ENCODE peak calls at places on chromosomes 3 and 15, in five cellular contexts. D, S, J, T and O are unnamed samples.

GRCh38 chr3:38397320-38397719 is 50.7 kb downstream of the XYLB start:
- DNase-seq in D (peak; percentile 75), J (no peak), T (no peak), S (peak; percentile 47), O (no peak)

GRCh38 chr15:37981781-37982180 is 47.3 kb downstream of the TMCO5A start:
- DNase-seq in D (peak; percentile 33), J (no peak), T (peak; percentile 30), S (no peak), O (no peak)

GRCh38 chr3:124833710-124834332 is 53.3 kb downstream of the ITGB5 start:
- DNase-seq in T (no peak), J (no peak), S (no peak), D (no peak), O (no peak)

GRCh38 chr3:71160800-71161546 is 422.6 kb downstream of the FOXP1 start:
- DNase-seq in J (no peak), T (no peak), S (no peak), D (no peak), O (no peak)

GRCh38 chr3:54138937-54139547 is 16.7 kb downstream of the CACNA2D3 start:
- DNase-seq in T (no peak), S (no peak), J (no peak), D (no peak), O (no peak)

GRCh38 chr15:73389971-73390544 is 21.3 kb upstream of the HCN4 start:
- DNase-seq in T (no peak), J (no peak), S (no peak), D (no peak), O (no peak)

GRCh38 chr15:62647195-62647865 is 395.2 kb upstream of the TPM1 start:
- DNase-seq in S (no peak), J (peak; percentile 93), D (no peak), T (no peak), O (peak; percentile 86)

GRCh38 chr3:42852443-42852842 is 23.2 kb downstream of the CYP8B1 start:
- DNase-seq in J (no peak), T (peak; percentile 23), S (no peak), D (no peak), O (no peak)

GRCh38 chr3:127655641-127656040 is 17.1 kb upstream of the ABTB1 start:
- DNase-seq in T (no peak), D (no peak), J (no peak), S (no peak), O (no peak)

GRCh38 chr15:59237854-59238252 is 31.2 kb downstream of the LDHAL6B start:
- DNase-seq in D (peak; percentile 28), S (no peak), T (no peak), J (no peak), O (no peak)

GRCh38 chr3:39707314-39707909 is 102.0 kb upstream of the MYRIP start:
- DNase-seq in J (peak; percentile 30), T (peak; percentile 59), S (peak; percentile 49), D (peak; percentile 68), O (no peak)

GRCh38 chr3:101879623-101880284 is 30.4 kb downstream of the NFKBIZ start:
- DNase-seq in T (no peak), J (no peak), D (no peak), S (no peak), O (no peak)

GRCh38 chr3:197171481-197172067 is 126.8 kb downstream of the DLG1 start:
- DNase-seq in D (no peak), J (no peak), T (peak; percentile 27), S (no peak), O (no peak)

GRCh38 chr3:143637133-143637532 is 211.1 kb downstream of the SLC9A9 start:
- DNase-seq in S (no peak), D (no peak), T (no peak), J (no peak), O (no peak)

GRCh38 chr3:196604548-196604947 is 34.9 kb upstream of the NRROS start:
- DNase-seq in S (no peak), T (no peak), D (no peak), J (no peak), O (no peak)

GRCh38 chr3:119236756-119237155 is 3.9 kb downstream of the B4GALT4 start:
- DNase-seq in D (no peak), S (no peak), T (no peak), J (no peak), O (no peak)

GRCh38 chr15:82159922-82160321 is 102.6 kb downstream of the EFL1 start:
- DNase-seq in J (peak; percentile 34), S (no peak), D (peak; percentile 25), T (no peak), O (peak; percentile 38)

GRCh38 chr3:8825153-8825825 is 55.9 kb upstream of the OXTR start:
- DNase-seq in T (no peak), J (no peak), S (no peak), D (no peak), O (no peak)

GRCh38 chr3:52313774-52314188 is 2.3 kb upstream of the DNAH1 start:
- DNase-seq in D (no peak), J (no peak), T (no peak), S (no peak), O (no peak)

GRCh38 chr15:47885921-47886320 is 168.6 kb downstream of the SEMA6D start:
- DNase-seq in D (peak; percentile 27), S (no peak), J (no peak), T (no peak), O (no peak)
- TF ChIP-seq REST in D (no peak), S (no peak), J (no peak), T (no peak), O (no peak)

GRCh38 chr3:174101244-174101643 is 703.7 kb downstream of the NLGN1 start:
- DNase-seq in S (no peak), J (no peak), D (no peak), T (no peak), O (no peak)
- H3K4me1 ChIP-seq in S (no peaks in the 10 kb centered on the region), J (no peaks in the 10 kb centered on the region), D (peaks cover 20% of the 10 kb centered on the region), T (no peaks in the 10 kb centered on the region), O (peaks cover 3% of the 10 kb centered on the region)

GRCh38 chr3:137962251-137962650 is 47.7 kb upstream of the CLDN18 start:
- DNase-seq in T (no peak), D (no peak), J (no peak), S (no peak), O (no peak)

DNA sequence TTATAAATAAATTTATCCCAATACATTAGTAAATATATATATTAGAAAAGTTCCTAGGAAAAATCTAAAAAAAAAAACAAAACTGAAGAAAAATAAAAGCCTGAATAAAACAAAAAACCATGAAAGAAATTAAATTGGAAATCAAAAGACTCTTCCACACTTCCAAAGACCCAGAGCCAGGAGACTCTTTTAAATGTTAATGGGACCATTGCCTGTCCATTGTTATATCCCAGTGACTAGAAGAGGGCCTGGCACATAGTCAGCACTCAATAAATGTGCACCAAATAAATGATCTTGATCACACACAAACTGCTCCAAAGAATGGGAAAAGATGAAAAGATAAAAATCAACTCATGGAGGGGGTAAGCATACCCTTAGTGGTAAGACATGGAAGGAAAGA is 51.3 kb upstream of the CLDN18 start:
- DNase-seq in S (no peak), T (no peak), D (peak; percentile 54), J (no peak), O (no peak)
- TF ChIP-seq REST in S (no peak), T (no peak), D (no peak), J (no peak), O (no peak)

DNA sequence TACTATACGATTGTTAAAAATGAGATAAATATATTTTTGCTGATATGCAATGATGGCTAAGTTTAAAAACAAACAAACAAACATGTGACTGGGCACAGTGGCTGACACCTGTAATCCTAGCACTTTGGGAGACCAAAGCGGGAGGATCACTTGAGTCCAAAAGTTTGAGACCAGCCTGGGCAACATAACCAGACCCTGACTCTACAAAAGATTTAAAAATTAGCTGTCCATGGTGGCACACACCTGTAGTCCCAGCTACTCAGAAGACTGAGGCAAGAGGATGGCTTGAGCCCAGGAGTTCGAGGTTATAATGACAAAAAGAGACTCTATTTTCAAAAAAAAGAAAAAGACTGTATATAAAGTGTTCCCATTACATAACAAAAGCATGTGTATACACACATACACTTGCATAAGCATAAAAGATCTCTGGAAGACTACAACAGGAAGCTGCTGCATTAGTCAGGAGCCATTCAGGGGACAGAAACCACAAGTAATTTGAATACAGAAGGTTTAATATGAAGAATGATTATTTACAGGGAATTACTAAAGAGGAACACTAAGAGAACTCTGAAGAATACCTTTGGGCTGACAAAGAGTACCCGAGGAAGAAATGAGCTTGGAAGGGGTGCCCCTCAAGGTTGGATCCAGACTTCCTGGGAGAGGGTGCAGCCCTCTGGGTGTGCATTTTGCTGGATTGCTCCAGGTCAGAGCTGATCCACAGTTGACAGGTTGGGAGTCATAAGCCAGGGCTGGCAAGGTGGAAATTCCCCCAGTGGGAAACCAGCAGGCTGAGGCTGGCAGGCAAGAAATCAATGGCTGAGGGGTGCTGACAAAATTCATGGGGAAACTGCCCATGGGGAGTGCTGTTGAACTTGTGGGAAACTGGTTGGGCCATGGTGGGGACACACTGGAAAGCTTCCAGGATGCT is 9.2 kb upstream of the TM4SF18 start:
- DNase-seq in J (no peak), T (no peak), D (no peak), S (no peak), O (no peak)
- H3K4me1 ChIP-seq in J (peaks cover 40% of the 10 kb centered on the region), T (no peaks in the 10 kb centered on the region), D (peaks cover 8% of the 10 kb centered on the region), S (no peaks in the 10 kb centered on the region), O (peaks cover 28% of the 10 kb centered on the region)

DNA sequence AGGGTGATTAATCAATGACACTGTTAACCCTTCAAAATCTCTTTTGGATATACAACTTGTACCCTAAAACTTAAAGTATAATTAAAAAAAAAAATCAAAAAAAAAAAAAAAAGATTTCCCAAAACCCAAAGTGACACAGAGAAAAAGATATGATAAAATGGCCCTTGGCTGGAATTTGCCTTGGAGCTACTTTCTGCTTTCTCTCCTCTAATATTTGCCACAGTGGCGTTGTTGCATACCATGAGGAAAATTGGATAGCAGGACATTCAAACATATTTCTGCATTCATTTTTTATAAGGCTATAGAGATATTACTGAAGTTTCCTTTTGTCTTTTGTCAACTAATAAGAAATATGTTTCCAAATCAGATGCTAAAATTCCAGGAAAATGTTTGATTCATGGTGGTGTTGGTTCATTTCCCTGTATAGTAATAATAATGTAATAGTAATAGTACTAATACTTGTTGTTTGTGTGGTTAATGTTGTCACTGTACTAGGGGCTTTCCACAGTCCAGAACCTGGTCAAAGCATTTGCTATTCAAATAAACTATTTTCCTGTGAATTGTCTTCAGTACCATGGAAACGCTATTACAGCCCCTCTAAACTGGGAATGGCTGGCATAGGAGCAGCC is 441.3 kb upstream of the THBS1 start:
- DNase-seq in D (no peak), J (no peak), T (no peak), S (no peak), O (no peak)
- TF ChIP-seq REST in D (no peak), J (no peak), T (no peak), S (no peak), O (no peak)

GRCh38 chr3:69696365-69696764 is 42.9 kb upstream of the MITF start:
- DNase-seq in J (no peak), T (no peak), S (peak; percentile 13), D (peak; percentile 19), O (no peak)

GRCh38 chr3:69695933-69696332 is 43.3 kb upstream of the MITF start:
- DNase-seq in T (no peak), J (no peak), D (no peak), S (no peak), O (no peak)

GRCh38 chr3:69699183-69699582 is 40.1 kb upstream of the MITF start:
- DNase-seq in D (no peak), J (no peak), S (no peak), T (no peak), O (no peak)

GRCh38 chr3:69700949-69701348 is 38.3 kb upstream of the MITF start:
- DNase-seq in S (no peak), T (no peak), D (no peak), J (no peak), O (no peak)

DNA sequence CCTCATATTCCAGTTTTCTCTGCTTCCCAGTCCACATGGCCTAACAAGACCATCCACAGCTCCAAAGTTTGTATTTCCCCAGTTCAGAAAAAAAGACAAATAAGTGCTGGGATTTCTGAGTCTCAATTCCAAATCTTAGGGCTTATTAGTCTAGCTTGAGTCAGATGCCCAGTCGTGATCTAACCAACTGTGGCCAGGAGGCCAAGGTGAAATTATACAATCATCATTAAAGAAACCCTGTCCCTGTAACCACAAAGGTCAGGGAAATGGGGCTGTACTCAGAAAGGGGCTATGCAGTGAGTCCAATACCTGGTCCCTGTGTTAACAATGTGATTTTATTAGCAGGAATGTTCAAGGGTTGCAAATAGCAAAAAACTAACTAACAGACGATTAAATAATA is 40.5 kb upstream of the MITF start:
- DNase-seq in S (no peak), D (no peak), J (no peak), T (no peak), O (no peak)
- H3K4me1 ChIP-seq in S (peaks cover 11% of the 10 kb centered on the region), D (no peaks in the 10 kb centered on the region), J (peaks cover 8% of the 10 kb centered on the region), T (peaks cover 2% of the 10 kb centered on the region), O (no peaks in the 10 kb centered on the region)